ENCODE peak calls at places on chromosomes 12 and 14, in four cellular contexts. L, Y, P and J are unnamed samples.

GRCh38 chr14:91980157-91980556 is 32.7 kb upstream of the FBLN5 start:
- DNase-seq in L (peak; percentile 81), Y (peak; percentile 71), P (no peak), J (no peak)

GRCh38 chr12:119180380-119181040 is 1.8 kb downstream of the HSPB8 start:
- DNase-seq in L (peak; percentile 23), Y (peak; percentile 68), P (no peak), J (no peak)

GRCh38 chr12:13606290-13606689 is 375.1 kb downstream of the GRIN2B start:
- DNase-seq in L (no peak), Y (no peak), P (no peak), J (no peak)

GRCh38 chr12:84874125-84874824 is 38.3 kb downstream of the SLC6A15 start:
- DNase-seq in L (peak; percentile 33), Y (peak; percentile 2), P (peak; percentile 58), J (no peak)

GRCh38 chr14:64755661-64756265 is 51.5 kb downstream of the PLEKHG3 start:
- DNase-seq in L (peak; percentile 56), Y (no peak), P (no peak), J (no peak)

GRCh38 chr14:72611956-72612500 is 281.9 kb downstream of the DPF3 start:
- DNase-seq in L (no peak), Y (no peak), P (no peak), J (no peak)

GRCh38 chr12:52156757-52157565 is 34.9 kb downstream of the KRT80 start:
- DNase-seq in L (peak; percentile 27), Y (peak; percentile 76), P (peak; percentile 61), J (peak; percentile 24)

GRCh38 chr12:113109872-113110623 is 25.5 kb downstream of the RASAL1 start:
- DNase-seq in L (no peak), Y (no peak), P (no peak), J (no peak)

GRCh38 chr12:94603434-94604068 is 46.8 kb downstream of the TMCC3 start:
- DNase-seq in L (no peak), Y (no peak), P (no peak), J (no peak)

GRCh38 chr12:1851126-1851791 is 30.9 kb downstream of the LRTM2 start:
- DNase-seq in L (peak; percentile 35), Y (peak; percentile 45), P (no peak), J (no peak)

GRCh38 chr12:48265792-48266191 is 62.7 kb upstream of the OR10AD1 start:
- DNase-seq in L (no peak), Y (no peak), P (no peak), J (no peak)

GRCh38 chr12:105995986-105996385 is 142.8 kb downstream of the NUAK1 start:
- DNase-seq in L (peak; percentile 99), Y (no peak), P (no peak), J (no peak)

GRCh38 chr12:125143491-125143890 is 78.3 kb downstream of the AACS start:
- DNase-seq in L (peak; percentile 26), Y (peak; percentile 54), P (no peak), J (no peak)

GRCh38 chr12:120095356-120096135 is 21.0 kb downstream of the RAB35 start:
- DNase-seq in L (no peak), Y (no peak), P (no peak), J (no peak)

GRCh38 chr12:62817556-62818271 is 117.2 kb downstream of the PPM1H start:
- DNase-seq in L (peak; percentile 47), Y (peak; percentile 47), P (no peak), J (no peak)